ENCODE peak calls at places on chromosome 4, in four cellular contexts. A, K, Q and P are unnamed samples.

GRCh38 chr4:41257257-41257900 is 651 bp downstream of the UCHL1 start:
- DNase-seq in Q (peak), K (peak), A (peak), P (peak)

GRCh38 chr4:187424636-187425035 is 570.9 kb upstream of the ZFP42 start:
- DNase-seq in A (no peak), K (no peak), Q (no peak), P (no peak)

GRCh38 chr4:153873741-153874140 is 84.9 kb upstream of the SFRP2 start:
- DNase-seq in K (no peak), Q (no peak), A (no peak), P (no peak)

GRCh38 chr4:31768756-31769155 is 1048.6 kb downstream of the PCDH7 start:
- DNase-seq in K (no peak), Q (no peak), A (no peak), P (no peak)

GRCh38 chr4:38601244-38601915 is 62.6 kb upstream of the KLF3 start:
- DNase-seq in Q (peak), A (no peak), K (peak), P (peak)

GRCh38 chr4:185358514-185359433 is 37.0 kb downstream of the LRP2BP start:
- DNase-seq in K (peak), A (no peak), Q (peak), P (no peak)

GRCh38 chr4:74464291-74464690 is 19.4 kb downstream of the AREG start:
- DNase-seq in Q (no peak), A (no peak), K (no peak), P (no peak)

GRCh38 chr4:63325140-63325539 is 1084.1 kb downstream of the TECRL start:
- DNase-seq in K (no peak), A (no peak), Q (no peak), P (no peak)

GRCh38 chr4:55396305-55397023 is 707 bp downstream of the TMEM165 start:
- DNase-seq in Q (peak), K (no peak), A (peak), P (peak)

DNA sequence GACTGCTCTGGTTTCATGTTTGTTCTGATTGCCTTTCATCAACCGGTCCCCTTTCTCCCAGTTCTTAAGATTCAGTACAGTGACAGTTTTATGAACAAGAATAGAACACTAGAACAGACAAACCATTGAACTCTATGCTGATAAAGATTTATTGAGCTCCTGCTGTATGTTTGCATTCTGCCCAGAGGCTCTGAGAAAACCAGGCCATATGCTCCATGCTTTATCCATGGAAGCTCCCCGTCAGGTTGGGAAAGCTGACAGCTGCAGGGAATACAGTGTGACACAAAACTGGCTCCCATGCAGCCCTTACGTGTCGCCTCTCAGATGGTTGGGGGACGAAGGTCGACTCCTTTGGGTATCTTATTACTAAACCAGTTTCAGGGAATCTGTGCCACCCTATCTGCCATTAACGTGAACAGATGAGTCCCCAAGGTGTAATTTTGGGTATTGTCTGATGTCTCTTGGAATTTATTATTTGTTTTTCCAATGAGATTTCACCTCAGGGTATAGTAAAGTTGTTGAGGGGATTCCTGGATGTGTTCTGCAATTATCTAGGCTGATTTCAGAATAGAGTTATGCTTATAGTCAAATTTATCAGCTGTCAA is 72.2 kb upstream of the MSANTD1 start:
- DNase-seq in A (no peak), K (no peak), Q (no peak), P (no peak)
- H3K4me3 ChIP-seq in A (no peak), K (no peak), Q (no peak), P (no peak)

DNA sequence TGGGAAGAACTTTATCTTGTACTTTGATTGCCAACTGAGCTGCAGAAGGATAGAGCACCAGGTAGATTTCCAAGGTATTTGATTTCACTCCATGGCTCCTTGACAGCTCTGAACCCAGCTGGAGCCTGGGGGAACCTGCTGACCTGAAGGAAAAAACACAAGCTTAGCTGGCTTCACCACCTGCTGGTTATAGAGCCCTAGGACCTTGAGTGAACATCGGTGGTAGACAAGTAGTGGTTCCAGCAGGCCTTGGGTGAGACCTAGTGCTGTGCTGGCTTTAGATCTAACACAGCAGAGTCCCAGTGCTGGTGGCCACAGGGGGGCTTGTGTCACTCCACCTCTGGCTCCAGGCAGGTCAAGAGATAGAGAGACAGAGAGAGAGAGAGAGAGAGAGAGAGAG is 1102.6 kb downstream of the ADGRL3 start:
- DNase-seq in A (no peak), K (no peak), Q (no peak), P (no peak)
- TF ChIP-seq MAX in A (no peak), K (no peak), Q (no peak), P (no peak)

GRCh38 chr4:118034061-118034785 is at the start of gene NDST3:
- DNase-seq in A (peak), Q (peak), K (peak), P (peak)
- TF ChIP-seq CTCF in A (peak), Q (peak), K (peak), P (peak)

DNA sequence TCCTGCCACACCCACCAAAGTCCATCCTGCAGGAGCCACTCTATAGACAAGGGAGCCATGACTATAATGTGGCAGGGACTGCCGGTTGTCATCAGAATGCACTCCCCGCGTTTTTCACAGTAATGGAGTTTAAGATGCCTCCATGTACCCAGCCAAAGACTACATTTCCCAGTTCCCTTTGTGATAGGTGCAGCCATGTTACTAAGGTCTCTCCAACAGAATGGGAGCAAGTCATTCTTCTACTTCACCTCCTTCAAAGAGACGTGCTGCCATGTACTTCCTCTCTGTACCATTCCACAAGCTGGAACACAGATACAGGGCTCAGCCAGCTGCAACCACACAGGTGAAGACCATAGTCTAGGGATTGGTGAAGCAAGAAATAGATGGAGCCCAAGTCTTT is 126.7 kb downstream of the CORIN start:
- DNase-seq in K (no peak), Q (no peak), A (no peak), P (no peak)
- H3K4me3 ChIP-seq in K (no peak), Q (no peak), A (no peak), P (no peak)

DNA sequence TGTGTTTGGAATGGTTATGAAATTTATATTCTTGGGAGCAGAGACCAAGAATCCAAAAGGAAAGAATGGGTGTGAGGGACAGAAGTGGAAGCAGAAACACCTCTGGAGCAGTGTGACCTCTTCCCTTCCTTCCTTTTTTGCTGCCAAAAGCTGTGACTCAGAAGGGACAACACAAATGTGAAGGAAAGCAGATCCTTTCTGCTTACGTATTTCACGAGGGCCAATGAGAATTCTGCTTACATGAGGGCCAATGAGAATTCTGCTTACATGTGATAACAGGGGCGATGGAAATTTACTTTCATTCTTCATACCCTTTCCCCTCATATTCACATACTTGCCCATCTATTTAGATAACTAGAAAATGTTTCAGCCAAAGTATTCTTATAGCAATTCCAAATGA is 404.6 kb downstream of the PRDM5 start:
- DNase-seq in Q (peak), A (peak), K (peak), P (peak)
- TF ChIP-seq MAX in Q (no peak), A (no peak), K (no peak), P (no peak)

DNA sequence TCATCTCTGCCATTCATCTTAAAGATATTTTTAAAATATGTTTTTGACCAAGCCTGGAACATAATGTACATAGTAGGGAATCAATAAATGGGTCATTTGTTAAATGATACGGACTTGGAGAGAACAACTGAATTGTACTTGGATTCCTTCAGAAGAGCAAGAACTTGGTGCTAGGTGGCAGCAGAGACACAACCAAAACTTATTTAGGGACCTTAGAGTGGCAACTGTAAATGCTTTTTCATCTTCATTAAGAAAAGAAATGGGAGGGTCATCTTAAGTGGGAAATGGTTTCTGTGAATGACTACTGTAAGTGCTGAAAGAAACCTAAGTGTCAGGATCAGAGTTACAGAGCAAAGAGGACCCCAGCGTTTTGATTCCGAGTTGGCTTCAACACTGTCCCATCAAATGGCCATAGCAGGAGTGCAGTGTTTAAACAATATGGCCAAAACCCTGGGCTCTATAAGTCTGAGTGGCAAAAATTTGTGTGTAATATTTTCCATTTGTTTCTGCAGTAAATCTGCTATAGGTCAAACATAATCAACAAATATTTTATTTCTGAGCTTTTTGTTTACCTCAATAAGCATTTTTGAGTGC is 213.6 kb downstream of the PALLD start:
- DNase-seq in A (peak), Q (peak), K (peak), P (peak)
- TF ChIP-seq CTCF in A (peak), Q (peak), K (peak), P (peak)

DNA sequence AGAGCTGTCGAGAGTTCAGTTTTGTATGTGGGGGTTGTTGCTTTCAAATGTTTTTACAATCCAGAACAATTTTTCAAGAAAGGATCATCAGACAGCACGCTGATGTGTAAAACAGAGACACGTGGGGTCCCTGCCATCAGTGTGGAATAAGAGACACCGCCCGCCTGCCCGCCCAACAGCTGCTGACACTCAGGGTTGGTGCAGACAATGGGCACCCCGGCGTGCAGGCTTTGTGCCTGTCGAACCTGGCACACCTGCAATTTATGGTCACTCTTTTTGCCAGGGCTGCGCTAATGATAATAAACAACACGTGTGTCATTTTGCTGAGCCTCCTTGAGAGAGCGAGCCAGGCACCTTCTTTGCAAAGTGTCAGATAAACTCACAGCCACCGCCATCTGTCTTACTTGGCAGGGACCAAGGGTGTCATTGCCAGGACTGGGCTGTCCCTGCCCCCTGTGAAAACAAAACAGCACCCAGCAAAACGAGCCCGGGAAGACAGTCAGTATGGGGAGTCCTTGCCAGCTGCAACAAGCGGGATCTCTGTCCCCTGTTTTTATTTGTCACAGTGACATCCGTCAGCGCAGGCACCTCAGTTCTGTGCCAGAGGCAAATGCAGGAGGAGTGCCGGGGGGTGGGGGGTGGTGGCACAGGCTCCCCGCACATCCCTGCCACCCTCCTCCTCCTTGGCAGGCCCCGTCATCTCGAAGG is 69.1 kb downstream of the PSAPL1 start:
- DNase-seq in A (peak), K (no peak), Q (no peak), P (no peak)
- H3K4me3 ChIP-seq in A (no peak), K (no peak), Q (no peak), P (no peak)

DNA sequence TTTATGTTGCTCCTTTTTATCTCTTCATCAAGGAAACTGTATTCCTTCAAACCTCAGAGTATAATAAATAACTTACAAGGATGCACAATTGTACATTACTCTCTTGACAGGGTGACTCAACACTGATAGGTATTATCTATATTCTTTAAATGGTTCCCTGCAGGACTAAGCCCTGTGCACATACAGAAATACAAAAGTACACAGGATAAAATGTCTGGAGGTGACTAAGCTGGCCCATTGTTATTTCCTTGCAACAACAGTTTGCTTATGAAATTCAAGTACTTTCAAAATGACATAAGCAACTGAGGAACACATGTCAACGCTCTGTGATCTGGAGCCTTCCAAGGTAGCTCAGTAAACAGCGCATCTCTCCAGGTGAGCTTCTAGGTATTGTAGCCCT is 83.8 kb upstream of the RPL34 start:
- DNase-seq in K (no peak), A (no peak), Q (peak), P (no peak)
- TF ChIP-seq MAX in K (no peak), A (no peak), Q (no peak), P (no peak)

DNA sequence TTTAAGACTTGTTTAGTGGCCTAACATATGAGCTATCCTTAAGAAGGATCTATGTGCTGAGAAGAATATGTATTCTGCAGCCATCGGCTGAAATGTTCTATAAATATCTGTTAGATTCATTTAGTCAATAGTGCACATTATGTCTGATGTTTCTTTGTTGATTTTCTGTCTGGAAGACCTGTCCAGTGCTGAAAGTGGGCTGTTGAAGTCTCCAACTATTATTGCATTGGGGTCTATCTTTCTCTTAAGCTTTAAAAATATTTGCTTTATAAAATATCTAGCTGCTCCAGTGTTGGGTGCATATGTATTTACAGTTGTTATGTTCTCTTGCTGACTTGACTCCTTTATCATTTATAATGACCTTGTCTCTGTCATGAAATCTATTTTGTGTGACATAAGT is 9.4 kb upstream of the BLTP1 start:
- DNase-seq in Q (no peak), K (no peak), A (no peak), P (no peak)
- TF ChIP-seq CTCF in Q (no peak), K (no peak), A (no peak), P (no peak)

DNA sequence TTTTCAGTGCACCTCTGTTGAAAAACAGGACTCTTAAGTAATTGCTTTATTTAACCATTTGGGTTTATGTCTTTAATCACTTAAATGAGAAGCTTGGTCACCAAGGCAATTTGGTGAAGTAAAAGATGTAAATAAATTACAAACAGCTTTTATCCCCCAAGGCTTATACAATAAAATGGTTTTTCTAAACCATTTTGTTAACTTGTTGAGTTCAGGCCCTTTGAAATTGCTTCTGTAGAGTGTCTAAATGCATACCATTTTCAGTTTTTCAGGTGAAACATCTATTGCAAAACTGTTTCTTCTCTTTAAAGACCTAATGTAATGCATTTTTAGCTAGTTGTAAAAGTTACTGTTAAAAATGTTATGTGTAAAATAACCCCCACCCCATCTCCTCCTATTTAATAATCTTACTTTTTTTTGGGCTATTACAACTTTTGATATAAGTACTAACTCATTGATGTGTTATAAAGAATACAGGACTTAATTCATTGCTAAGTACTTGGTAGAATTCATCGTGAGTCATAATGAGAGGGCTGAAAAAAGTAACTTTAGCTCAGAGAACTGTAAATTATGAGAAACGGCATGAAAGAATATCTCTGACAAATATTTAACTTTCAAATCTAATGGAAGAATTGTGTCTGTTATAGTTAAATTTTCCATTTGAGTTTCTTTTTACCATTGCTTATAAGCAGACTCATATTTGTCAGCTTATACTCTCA is 4.5 kb downstream of the RAPGEF2 start:
- DNase-seq in K (no peak), A (no peak), Q (peak), P (no peak)
- H3K4me3 ChIP-seq in K (no peak), A (peak), Q (peak), P (no peak)